ENCODE peak calls at places on chromosomes 16 and 17, in four cellular contexts. D, Y, Q and K are unnamed samples.

GRCh38 chr17:28885951-28886350 is 11.6 kb downstream of the FLOT2 start:
- DNase-seq in D (no peak), Y (no peak), Q (no peak), K (no peak)

GRCh38 chr16:86303787-86304685 is 206.3 kb upstream of the FOXF1 start:
- DNase-seq in D (no peak), Y (no peak), Q (no peak), K (no peak)

GRCh38 chr16:24088767-24089166 is 167.4 kb upstream of the CACNG3 start:
- DNase-seq in D (no peak), Y (no peak), Q (no peak), K (no peak)

GRCh38 chr17:36657390-36657762 is 56.0 kb downstream of the MRM1 start:
- DNase-seq in D (no peak), Y (no peak), Q (no peak), K (no peak)

GRCh38 chr16:48126801-48127644 is 28.8 kb downstream of the ABCC12 start:
- DNase-seq in D (peak; percentile 99), Y (no peak), Q (no peak), K (no peak)

GRCh38 chr16:19861069-19861468 is 23.6 kb downstream of the GPRC5B start:
- DNase-seq in D (no peak), Y (no peak), Q (no peak), K (no peak)

GRCh38 chr17:80861892-80862291 is 129.7 kb upstream of the CHMP6 start:
- DNase-seq in D (no peak), Y (no peak), Q (peak; percentile 53), K (no peak)

GRCh38 chr16:66984902-66985311 is 3.5 kb upstream of the CES4A start:
- DNase-seq in D (no peak), Y (no peak), Q (peak; percentile 67), K (no peak)

GRCh38 chr17:27980035-27980434 is 62.4 kb upstream of the NLK start:
- DNase-seq in D (peak; percentile 10), Y (no peak), Q (no peak), K (no peak)